ENCODE peak calls at places on chromosomes 2 and 18, in four cellular contexts. K is putamen, F is AG04450, I is GM04503. C is an unnamed sample.

GRCh38 chr18:55511277-55511676 is 76.7 kb downstream of the TCF4 start:
- DNase-seq in K (no peak), F (no peak), I (no peak), C (no peak)

GRCh38 chr2:127439343-127439742 is 21.1 kb downstream of the PROC start:
- DNase-seq in K (no peak), F (no peak), I (no peak), C (no peak)

GRCh38 chr2:138554123-138554522 is 52.6 kb downstream of the SPOPL start:
- DNase-seq in K (no peak), F (no peak), I (no peak), C (no peak)

GRCh38 chr2:108922141-108922915 is 66.7 kb downstream of the EDAR start:
- DNase-seq in K (no peak), F (no peak), I (no peak), C (peak; percentile 67)

GRCh38 chr2:98504386-98505109 is 59.9 kb downstream of the INPP4A start:
- DNase-seq in K (no peak), F (no peak), I (no peak), C (no peak)

GRCh38 chr2:128716371-128716770 is 397.7 kb upstream of the HS6ST1 start:
- DNase-seq in K (no peak), F (no peak), I (no peak), C (no peak)

GRCh38 chr2:21643180-21643579 is 519.4 kb downstream of the TDRD15 start:
- DNase-seq in K (no peak), F (peak; percentile 6), I (no peak), C (peak; percentile 68)

GRCh38 chr2:108833219-108833618 is 46.6 kb downstream of the CCDC138 start:
- DNase-seq in K (no peak), F (peak; percentile 7), I (no peak), C (peak; percentile 37)

GRCh38 chr18:22826726-22827125 is 106.4 kb upstream of the RBBP8 start:
- DNase-seq in K (no peak), F (no peak), I (no peak), C (peak; percentile 91)

GRCh38 chr2:8684421-8684884 is 2.6 kb downstream of the ID2 start:
- DNase-seq in K (no peak), F (no peak), I (no peak), C (peak; percentile 57)

GRCh38 chr2:235191933-235192332 is 240.1 kb downstream of the SH3BP4 start:
- DNase-seq in K (no peak), F (no peak), I (no peak), C (no peak)

GRCh38 chr2:71071681-71072398 is 3.4 kb downstream of the NAGK start:
- DNase-seq in K (peak; percentile 32), F (no peak), I (no peak), C (no peak)

GRCh38 chr2:66982766-66983165 is 414.4 kb upstream of the ETAA1 start:
- DNase-seq in K (no peak), F (no peak), I (no peak), C (peak; percentile 24)

GRCh38 chr2:39696072-39696471 is 30.4 kb downstream of the TMEM178A start:
- DNase-seq in K (no peak), F (peak; percentile 80), I (peak; percentile 75), C (peak; percentile 87)

GRCh38 chr18:9914584-9915290 is 921 bp downstream of the VAPA start:
- DNase-seq in K (peak; percentile 38), F (peak; percentile 45), I (peak; percentile 29), C (peak; percentile 89)

GRCh38 chr2:236968101-236968886 is 117.4 kb upstream of the COPS8 start:
- DNase-seq in K (no peak), F (no peak), I (no peak), C (no peak)

GRCh38 chr2:136164377-136164776 is 46.4 kb upstream of the CXCR4 start:
- DNase-seq in K (no peak), F (no peak), I (no peak), C (no peak)

GRCh38 chr2:100416939-100417744 is at the start of gene CHST10:
- DNase-seq in K (peak; percentile 75), F (no peak), I (no peak), C (peak; percentile 36)

GRCh38 chr2:164782323-164782722 is 59.3 kb downstream of the COBLL1 start:
- DNase-seq in K (no peak), F (no peak), I (no peak), C (no peak)

GRCh38 chr2:219041252-219041651 is at the start of gene CFAP65:
- DNase-seq in K (peak; percentile 61), F (peak; percentile 20), I (no peak), C (peak; percentile 30)